ENCODE peak calls at places on chromosomes 1 and 21, in nine cellular contexts. Y is GM23338, U is HCT116, N is heart right ventricle, C is AG04450, M is brain microvascular endothelial cell, P is OCI-LY7, E is tibial nerve, H is heart left ventricle. Q is an unnamed sample.

GRCh38 chr1:179677882-179678281 is 65.2 kb upstream of the FAM163A start:
- DNase-seq in Y (no peak), U (no peak), N (no peak), C (no peak), M (no peak), P (no peak), E (no peak), H (no peak), Q (no peak)

GRCh38 chr1:247332901-247333361 is 1.3 kb upstream of the ZNF496 start:
- DNase-seq in Y (peak), U (no peak), N (no peak), C (no peak), M (no peak), P (no peak), E (peak), H (no peak), Q (peak)

GRCh38 chr1:213936571-213936970 is 51.2 kb upstream of the PROX1 start:
- DNase-seq in Y (no peak), U (no peak), N (no peak), C (no peak), M (no peak), P (no peak), E (no peak), H (no peak), Q (no peak)

GRCh38 chr1:156122086-156122485 is 7.6 kb downstream of the LMNA start:
- DNase-seq in Y (no peak), U (no peak), N (no peak), C (no peak), M (no peak), P (no peak), E (no peak), H (no peak), Q (no peak)

GRCh38 chr21:15390049-15390448 is 325.2 kb upstream of the NRIP1 start:
- DNase-seq in Y (no peak), U (no peak), N (no peak), C (no peak), M (no peak), P (no peak), E (no peak), H (no peak), Q (no peak)

GRCh38 chr1:170698711-170699275 is 34.9 kb downstream of the PRRX1 start:
- DNase-seq in Y (peak), U (no peak), N (no peak), C (no peak), M (no peak), P (no peak), E (no peak), H (no peak), Q (no peak)

GRCh38 chr1:41621791-41622190 is 137.3 kb upstream of the EDN2 start:
- DNase-seq in Y (no peak), U (no peak), N (no peak), C (no peak), M (no peak), P (no peak), E (no peak), H (no peak), Q (no peak)

GRCh38 chr1:242008788-242009500 is 10.0 kb upstream of the MAP1LC3C start:
- DNase-seq in Y (peak), U (no peak), N (no peak), C (no peak), M (no peak), P (no peak), E (no peak), H (no peak), Q (no peak)

GRCh38 chr1:202160377-202160940 is at the start of gene PTPN7:
- DNase-seq in Y (no peak), U (no peak), N (no peak), C (no peak), M (no peak), P (peak), E (no peak), H (peak), Q (no peak)

GRCh38 chr1:221454096-221454495 is 287.8 kb downstream of the DUSP10 start:
- DNase-seq in Y (no peak), U (no peak), N (no peak), C (no peak), M (no peak), P (no peak), E (no peak), H (no peak), Q (no peak)

GRCh38 chr1:167791281-167792209 is 69.8 kb downstream of the MPZL1 start:
- DNase-seq in Y (peak), U (no peak), N (peak), C (peak), M (peak), P (no peak), E (peak), H (no peak), Q (no peak)

GRCh38 chr1:21669287-21670058 is at the start of gene RAP1GAP:
- DNase-seq in Y (peak), U (no peak), N (no peak), C (no peak), M (no peak), P (no peak), E (no peak), H (no peak), Q (no peak)

GRCh38 chr1:198287916-198288315 is 131.1 kb downstream of the NEK7 start:
- DNase-seq in Y (no peak), U (no peak), N (no peak), C (no peak), M (no peak), P (no peak), E (no peak), H (no peak), Q (no peak)

GRCh38 chr1:6177681-6178380 is 2.3 kb downstream of the CHD5 start:
- DNase-seq in Y (no peak), U (no peak), N (no peak), C (no peak), M (no peak), P (no peak), E (no peak), H (no peak), Q (no peak)

GRCh38 chr1:29122662-29122986 is 1.1 kb downstream of the TMEM200B start:
- DNase-seq in Y (peak), U (no peak), N (peak), C (peak), M (no peak), P (no peak), E (no peak), H (peak), Q (peak)

GRCh38 chr1:185565314-185565713 is 168.9 kb upstream of the HMCN1 start:
- DNase-seq in Y (no peak), U (no peak), N (peak), C (peak), M (peak), P (no peak), E (no peak), H (no peak), Q (no peak)

GRCh38 chr1:203686091-203686632 is 59.5 kb downstream of the ATP2B4 start:
- DNase-seq in Y (no peak), U (no peak), N (no peak), C (no peak), M (no peak), P (no peak), E (no peak), H (no peak), Q (peak)

GRCh38 chr1:196400478-196401453 is 207.5 kb downstream of the KCNT2 start:
- DNase-seq in Y (no peak), U (no peak), N (peak), C (no peak), M (peak), P (no peak), E (peak), H (no peak), Q (peak)

GRCh38 chr21:44959376-44960091 is 19.7 kb downstream of the SLX9 start:
- DNase-seq in Y (no peak), U (no peak), N (no peak), C (no peak), M (no peak), P (no peak), E (no peak), H (peak), Q (peak)
- H3K27ac ChIP-seq in Y (no peak), U (no peak), N (peak), C (no peak), M (peak), P (no peak), E (peak), H (peak), Q (peak)

GRCh38 chr1:46070164-46070814 is 62.1 kb downstream of the PIK3R3 start:
- DNase-seq in Y (no peak), U (no peak), N (no peak), C (no peak), M (no peak), P (no peak), E (peak), H (no peak), Q (no peak)
- H3K27ac ChIP-seq in Y (no peak), U (no peak), N (no peak), C (no peak), M (no peak), P (no peak), E (no peak), H (no peak), Q (no peak)

GRCh38 chr1:97379387-97380075 is 541.3 kb downstream of the DPYD start:
- DNase-seq in Y (no peak), U (no peak), N (no peak), C (peak), M (no peak), P (no peak), E (no peak), H (no peak), Q (no peak)

GRCh38 chr1:97385536-97385935 is 535.3 kb downstream of the DPYD start:
- DNase-seq in Y (no peak), U (no peak), N (no peak), C (no peak), M (no peak), P (no peak), E (no peak), H (no peak), Q (no peak)

GRCh38 chr1:97378596-97378995 is 542.2 kb downstream of the DPYD start:
- DNase-seq in Y (no peak), U (no peak), N (no peak), C (no peak), M (no peak), P (no peak), E (no peak), H (no peak), Q (no peak)

GRCh38 chr1:97384294-97384952 is 536.4 kb downstream of the DPYD start:
- DNase-seq in Y (no peak), U (peak), N (no peak), C (peak), M (peak), P (no peak), E (no peak), H (no peak), Q (no peak)
- H3K27ac ChIP-seq in Y (no peak), U (no peak), N (no peak), C (no peak), M (no peak), P (no peak), E (no peak), H (no peak), Q (no peak)

DNA sequence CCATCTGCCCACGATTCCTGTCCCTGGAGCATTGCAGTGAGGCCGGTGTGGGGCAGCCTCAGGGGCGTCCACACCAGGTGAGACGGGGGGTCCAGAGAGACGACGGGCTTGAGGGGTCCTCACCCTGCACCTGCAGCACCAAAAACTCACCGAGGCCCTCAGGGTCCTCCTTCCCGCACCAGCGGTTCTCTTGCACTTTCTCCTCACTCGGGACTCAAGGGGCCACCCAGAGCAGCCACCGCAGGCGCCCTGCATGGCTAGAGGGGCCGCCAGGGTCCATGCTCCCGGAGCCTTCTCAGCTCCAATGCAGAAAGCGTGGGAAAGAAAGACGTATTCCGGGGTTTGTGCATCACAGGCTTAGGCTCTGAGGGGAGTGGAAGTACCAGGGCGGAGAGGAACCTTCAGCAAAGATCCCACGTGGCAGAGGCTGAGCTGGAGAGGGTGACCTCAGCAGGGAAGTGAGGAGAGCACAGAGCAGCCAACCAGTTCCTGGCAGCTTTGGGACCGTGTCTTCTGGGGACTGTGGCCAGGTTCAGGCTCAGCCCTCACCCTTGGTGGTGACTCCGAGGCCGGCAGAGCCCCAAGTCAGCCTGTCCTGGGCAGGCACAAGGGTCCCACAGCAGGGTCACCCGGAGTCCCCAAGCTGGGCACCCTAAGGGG is 19.5 kb upstream of the COL6A2 start:
- DNase-seq in Y (no peak), U (no peak), N (no peak), C (no peak), M (no peak), P (no peak), E (peak), H (no peak), Q (peak)
- H3K27ac ChIP-seq in Y (no peak), U (no peak), N (no peak), C (peak), M (peak), P (no peak), E (no peak), H (no peak), Q (no peak)

Q was measured in aorta.